ENCODE peak calls at places on chromosomes 7 and 10, in four cellular contexts. N, B, Z and F are unnamed samples.

GRCh38 chr7:20064181-20064970 is 152.8 kb downstream of the MACC1 start:
- DNase-seq in N (peak), B (no peak), Z (no peak), F (peak)

GRCh38 chr10:95408148-95408930 is 117.5 kb upstream of the PDLIM1 start:
- DNase-seq in N (no peak), B (peak), Z (no peak), F (peak)

GRCh38 chr7:112195717-112196116 is 10.5 kb downstream of the DOCK4 start:
- DNase-seq in N (no peak), B (no peak), Z (no peak), F (no peak)

GRCh38 chr10:15453921-15454320 is 82.8 kb upstream of the FAM171A1 start:
- DNase-seq in N (no peak), B (no peak), Z (no peak), F (no peak)

GRCh38 chr10:6721480-6721879 is 141.4 kb upstream of the PRKCQ start:
- DNase-seq in N (peak), B (peak), Z (no peak), F (peak)

GRCh38 chr7:130071701-130072622 is 1.6 kb downstream of the KLHDC10 start:
- DNase-seq in N (peak), B (peak), Z (peak), F (peak)

GRCh38 chr7:91850455-91850854 is 30.0 kb downstream of the MTERF1 start:
- DNase-seq in N (peak), B (no peak), Z (no peak), F (peak)

GRCh38 chr7:80859272-80859970 is 59.4 kb downstream of the SEMA3C start:
- DNase-seq in N (no peak), B (peak), Z (no peak), F (no peak)

GRCh38 chr10:96309631-96310358 is 5.6 kb downstream of the DNTT start:
- DNase-seq in N (no peak), B (no peak), Z (no peak), F (no peak)

GRCh38 chr10:31467791-31468535 is 148.9 kb downstream of the ZEB1 start:
- DNase-seq in N (peak), B (no peak), Z (no peak), F (peak)

GRCh38 chr10:117320050-117320665 is 55.1 kb downstream of the PDZD8 start:
- DNase-seq in N (no peak), B (no peak), Z (no peak), F (peak)

GRCh38 chr7:124879103-124879502 is 50.5 kb downstream of the POT1 start:
- DNase-seq in N (no peak), B (no peak), Z (no peak), F (no peak)

GRCh38 chr10:79229081-79229541 is 118.2 kb upstream of the PPIF start:
- DNase-seq in N (peak), B (no peak), Z (no peak), F (no peak)

GRCh38 chr10:112986791-112987190 is 36.7 kb downstream of the TCF7L2 start:
- DNase-seq in N (no peak), B (no peak), Z (no peak), F (peak)

GRCh38 chr10:45444976-45445898 is 71.2 kb downstream of the ALOX5 start:
- DNase-seq in N (no peak), B (no peak), Z (no peak), F (no peak)

GRCh38 chr10:77518910-77519274 is 118.7 kb downstream of the KCNMA1 start:
- DNase-seq in N (no peak), B (no peak), Z (no peak), F (no peak)

GRCh38 chr7:98265841-98266271 is 13.8 kb upstream of the TECPR1 start:
- DNase-seq in N (no peak), B (no peak), Z (no peak), F (no peak)

GRCh38 chr10:122504551-122504950 is 43.2 kb downstream of the HTRA1 start:
- DNase-seq in N (peak), B (peak), Z (no peak), F (peak)

GRCh38 chr10:12357525-12358151 is 8.3 kb downstream of the CAMK1D start:
- DNase-seq in N (no peak), B (no peak), Z (no peak), F (no peak)

GRCh38 chr10:103915794-103916193 is 2.2 kb downstream of the STN1 start:
- DNase-seq in N (no peak), B (no peak), Z (no peak), F (no peak)

GRCh38 chr7:17369686-17370426 is 71.4 kb downstream of the AHR start:
- DNase-seq in N (peak), B (peak), Z (peak), F (peak)

GRCh38 chr10:113038985-113039384 is 88.9 kb downstream of the TCF7L2 start:
- DNase-seq in N (no peak), B (no peak), Z (no peak), F (no peak)

DNA sequence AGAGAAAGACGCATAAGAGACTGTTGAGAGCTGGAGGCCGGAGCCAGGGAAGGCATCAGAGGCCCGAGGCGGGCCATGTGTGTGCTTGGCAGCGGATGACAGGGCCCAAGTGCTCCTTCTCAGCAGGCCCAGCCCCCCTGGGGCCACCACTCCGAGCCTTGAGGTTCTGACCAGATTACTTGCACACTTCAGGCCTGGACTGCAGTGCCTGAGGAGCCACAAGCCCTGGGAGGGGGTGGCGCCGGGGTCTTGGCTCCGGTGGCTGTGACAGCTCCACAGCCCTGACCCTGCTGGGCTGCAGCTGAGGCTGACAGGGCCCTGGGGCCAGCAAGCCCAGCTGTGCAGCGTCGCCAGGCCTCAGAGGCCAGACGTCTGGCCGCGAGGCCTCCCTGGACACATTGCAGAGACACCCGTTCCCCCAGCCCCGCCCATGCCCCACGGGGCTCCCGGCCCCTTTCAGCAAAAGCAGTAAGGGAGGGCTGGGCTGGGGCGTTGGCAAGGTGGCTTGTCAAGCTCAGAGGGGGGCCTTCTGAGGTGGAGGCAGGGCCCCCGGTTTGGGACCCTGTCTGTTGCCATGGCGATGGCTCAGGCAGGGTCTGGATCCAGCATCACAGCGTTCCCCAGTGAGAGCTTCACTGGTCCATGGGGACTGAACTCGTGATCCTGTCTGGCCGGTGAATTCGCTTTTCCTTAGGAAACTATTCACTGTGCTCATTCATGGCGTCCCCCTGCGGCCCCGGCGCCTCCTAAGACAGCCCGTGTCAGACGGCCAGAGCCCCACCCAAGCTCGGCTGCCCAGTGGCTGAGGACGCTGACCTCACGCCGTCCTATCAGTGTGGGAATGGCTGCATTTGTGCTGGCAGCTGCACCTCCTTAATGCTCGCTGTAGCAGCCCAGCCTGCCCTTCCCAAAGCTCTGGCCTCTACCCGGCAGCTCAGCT is 5.7 kb downstream of the ELN start:
- DNase-seq in N (no peak), B (no peak), Z (no peak), F (no peak)
- H3K4me3 ChIP-seq in N (no peak), B (no peak), Z (no peak), F (no peak)

GRCh38 chr7:42931447-42931833 is 534 bp downstream of the PSMA2 start:
- DNase-seq in N (no peak), B (no peak), Z (no peak), F (no peak)
- H3K4me3 ChIP-seq in N (peak), B (peak), Z (peak), F (peak)

GRCh38 chr7:128831994-128832879 is 2.0 kb downstream of the FLNC start:
- DNase-seq in N (no peak), B (no peak), Z (no peak), F (no peak)
- H3K4me3 ChIP-seq in N (no peak), B (no peak), Z (no peak), F (no peak)

GRCh38 chr7:28687631-28688030 is 270.5 kb downstream of the TRIL start:
- DNase-seq in N (no peak), B (no peak), Z (no peak), F (no peak)

GRCh38 chr7:28684729-28685211 is 272.5 kb downstream of the CREB5 start:
- DNase-seq in N (no peak), B (no peak), Z (no peak), F (no peak)

GRCh38 chr7:28686418-28686800 is 271.7 kb downstream of the TRIL start:
- DNase-seq in N (peak), B (no peak), Z (no peak), F (peak)

GRCh38 chr7:28685291-28685659 is 272.9 kb downstream of the TRIL start:
- DNase-seq in N (no peak), B (peak), Z (no peak), F (no peak)

GRCh38 chr7:28685660-28686417 is 272.3 kb downstream of the TRIL start:
- DNase-seq in N (peak), B (peak), Z (peak), F (peak)
- H3K4me3 ChIP-seq in N (peak), B (peak), Z (peak), F (peak)

DNA sequence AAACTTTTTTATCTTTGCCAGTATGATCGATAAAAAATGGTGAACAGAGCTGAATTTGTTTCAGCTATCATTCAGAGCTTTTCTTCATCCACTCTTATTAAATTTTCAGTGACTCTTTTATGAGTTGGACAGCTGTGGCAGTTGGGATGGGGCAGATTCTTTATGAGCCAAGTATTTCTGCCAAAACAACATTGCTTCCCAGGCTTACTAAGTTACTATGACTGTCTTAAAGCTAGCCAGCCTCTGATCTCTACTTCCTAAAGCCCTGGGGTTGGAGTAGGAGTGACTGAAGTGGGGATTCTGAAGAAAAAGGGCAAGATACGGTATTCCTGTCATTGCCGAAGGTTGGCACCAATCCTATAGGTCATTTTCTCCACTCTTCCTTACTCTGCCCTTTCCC is 12.6 kb downstream of the RPP30 start:
- DNase-seq in N (no peak), B (no peak), Z (no peak), F (no peak)
- H3K4me3 ChIP-seq in N (no peak), B (no peak), Z (no peak), F (no peak)

GRCh38 chr10:110077436-110078120 is 69.8 kb downstream of the ADD3 start:
- DNase-seq in N (peak), B (no peak), Z (peak), F (no peak)

GRCh38 chr10:110074986-110075664 is 67.3 kb downstream of the ADD3 start:
- DNase-seq in N (peak), B (no peak), Z (no peak), F (peak)

GRCh38 chr10:110075726-110076125 is 67.9 kb downstream of the ADD3 start:
- DNase-seq in N (no peak), B (no peak), Z (no peak), F (no peak)

GRCh38 chr10:110076559-110077318 is 69.0 kb downstream of the ADD3 start:
- DNase-seq in N (peak), B (peak), Z (peak), F (peak)

DNA sequence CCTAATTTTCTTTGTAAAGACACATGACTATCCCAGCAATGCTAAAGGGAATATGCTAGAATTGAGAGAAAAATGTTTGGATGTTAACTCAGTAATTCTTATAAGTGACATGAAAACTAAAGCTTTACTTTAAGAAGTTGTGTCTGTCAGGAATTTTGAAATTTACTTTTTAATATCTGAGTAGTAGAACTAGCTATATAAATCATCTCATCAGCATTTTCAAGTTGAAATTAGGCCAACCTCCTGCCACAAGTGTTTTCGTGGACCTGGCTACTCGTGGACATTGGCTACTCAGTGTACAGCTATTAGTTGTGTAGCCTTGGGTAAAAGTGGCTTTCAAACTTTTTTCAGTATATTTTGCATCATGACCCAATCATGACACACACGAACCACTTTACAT is 70.5 kb downstream of the ADD3 start:
- DNase-seq in N (no peak), B (no peak), Z (peak), F (no peak)
- H3K4me3 ChIP-seq in N (no peak), B (no peak), Z (no peak), F (no peak)

GRCh38 chr7:4745971-4746919 is 29.2 kb upstream of the AP5Z1 start:
- DNase-seq in N (peak), B (no peak), Z (peak), F (peak)
- H3K4me3 ChIP-seq in N (peak), B (no peak), Z (peak), F (peak)

GRCh38 chr10:22927163-22927562 is 690 bp upstream of the ARMC3 start:
- DNase-seq in N (no peak), B (no peak), Z (no peak), F (no peak)
- H3K4me3 ChIP-seq in N (no peak), B (no peak), Z (no peak), F (no peak)

DNA sequence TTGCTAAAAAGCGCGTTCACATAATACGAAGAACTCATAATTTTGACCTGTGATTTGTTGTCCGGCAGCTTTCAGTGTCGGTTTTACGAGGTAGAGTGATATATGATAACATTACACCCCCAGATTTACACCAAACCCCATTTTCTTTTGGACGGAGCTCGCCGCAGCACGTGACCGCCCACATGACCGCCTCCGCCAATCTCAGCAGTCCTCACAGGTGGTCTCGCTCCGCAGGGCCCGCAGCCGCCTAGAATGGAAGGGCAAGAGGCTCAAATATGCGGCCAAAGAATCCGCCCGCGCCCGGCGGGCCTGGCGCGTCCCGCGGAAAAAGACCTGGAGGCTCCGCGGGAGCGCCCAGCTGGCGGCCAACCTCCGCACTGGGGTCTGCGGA is at the start of gene HOXA7:
- DNase-seq in N (peak), B (no peak), Z (no peak), F (no peak)
- H3K4me3 ChIP-seq in N (peak), B (peak), Z (peak), F (no peak)